ENCODE peak calls at places on chromosomes 13 and 19, in seven cellular contexts. D, Q, Y, I, C, S and U are unnamed samples.

GRCh38 chr13:32426981-32427851 is 714 bp downstream of the N4BP2L1 start:
- DNase-seq in D (no peak), Q (no peak), Y (peak), I (no peak), C (peak), S (peak), U (peak)

GRCh38 chr13:104976964-104977363 is 1558.5 kb downstream of the EFNB2 start:
- DNase-seq in D (no peak), Q (no peak), Y (no peak), I (no peak), C (no peak), S (no peak), U (no peak)

GRCh38 chr13:50686547-50686946 is 156.9 kb downstream of the DLEU7 start:
- DNase-seq in D (no peak), Q (no peak), Y (no peak), I (no peak), C (no peak), S (no peak), U (no peak)

GRCh38 chr13:80338781-80339577 is 1.9 kb downstream of the SPRY2 start:
- DNase-seq in D (peak), Q (peak), Y (peak), I (peak), C (peak), S (peak), U (no peak)

GRCh38 chr13:39900106-39900750 is 244.8 kb downstream of the COG6 start:
- DNase-seq in D (no peak), Q (no peak), Y (no peak), I (peak), C (no peak), S (no peak), U (no peak)

GRCh38 chr13:103157034-103157433 is 90.8 kb upstream of the SLC10A2 start:
- DNase-seq in D (no peak), Q (peak), Y (no peak), I (no peak), C (no peak), S (no peak), U (no peak)

GRCh38 chr13:40168425-40169155 is 497.9 kb downstream of the FOXO1 start:
- DNase-seq in D (no peak), Q (no peak), Y (no peak), I (no peak), C (no peak), S (no peak), U (no peak)

GRCh38 chr19:12623361-12624031 is 12.8 kb downstream of the ZNF791 start:
- DNase-seq in D (no peak), Q (peak), Y (no peak), I (no peak), C (no peak), S (no peak), U (no peak)

GRCh38 chr19:58107778-58108545 is 9.9 kb upstream of the ZSCAN18 start:
- DNase-seq in D (no peak), Q (no peak), Y (no peak), I (no peak), C (no peak), S (no peak), U (no peak)

GRCh38 chr19:33796164-33797100 is at the start of gene KCTD15:
- DNase-seq in D (peak), Q (peak), Y (peak), I (peak), C (peak), S (peak), U (peak)

GRCh38 chr13:29925457-29925856 is 75.0 kb upstream of the UBL3 start:
- DNase-seq in D (no peak), Q (peak), Y (no peak), I (peak), C (no peak), S (peak), U (no peak)

GRCh38 chr19:6271721-6272410 is 7.9 kb downstream of the MLLT1 start:
- DNase-seq in D (peak), Q (peak), Y (no peak), I (peak), C (peak), S (peak), U (no peak)

GRCh38 chr13:59409211-59409610 is 754.5 kb downstream of the DIAPH3 start:
- DNase-seq in D (no peak), Q (no peak), Y (no peak), I (peak), C (peak), S (no peak), U (peak)

GRCh38 chr19:24141612-24142011 is 54.6 kb downstream of the ZNF254 start:
- DNase-seq in D (no peak), Q (no peak), Y (no peak), I (no peak), C (no peak), S (no peak), U (no peak)

GRCh38 chr13:78742659-78743058 is 83.7 kb upstream of the OBI1 start:
- DNase-seq in D (no peak), Q (no peak), Y (no peak), I (no peak), C (peak), S (no peak), U (no peak)

GRCh38 chr19:46080561-46080960 is 39.8 kb upstream of the IGFL4 start:
- DNase-seq in D (no peak), Q (peak), Y (no peak), I (peak), C (no peak), S (no peak), U (no peak)

GRCh38 chr19:48992571-48993174 is 436 bp downstream of the GYS1 start:
- DNase-seq in D (peak), Q (no peak), Y (no peak), I (no peak), C (peak), S (peak), U (peak)

GRCh38 chr19:40815223-40815622 is 16.2 kb downstream of the EGLN2 start:
- DNase-seq in D (no peak), Q (no peak), Y (no peak), I (no peak), C (no peak), S (no peak), U (no peak)

GRCh38 chr19:40610396-40611064 is 9.4 kb downstream of the LTBP4 start:
- DNase-seq in D (no peak), Q (no peak), Y (no peak), I (no peak), C (peak), S (peak), U (no peak)

GRCh38 chr19:30408734-30409301 is 36.6 kb downstream of the ZNF536 start:
- DNase-seq in D (no peak), Q (no peak), Y (no peak), I (no peak), C (no peak), S (no peak), U (no peak)

GRCh38 chr19:55549500-55550320 is 4.4 kb upstream of the SBK3 start:
- DNase-seq in D (no peak), Q (peak), Y (peak), I (peak), C (peak), S (no peak), U (peak)

GRCh38 chr13:42970824-42971669 is 21.0 kb downstream of the EPSTI1 start:
- DNase-seq in D (peak), Q (peak), Y (peak), I (peak), C (peak), S (peak), U (peak)

GRCh38 chr13:95494082-95494681 is 58.3 kb upstream of the CLDN10 start:
- DNase-seq in D (peak), Q (peak), Y (peak), I (peak), C (no peak), S (peak), U (no peak)

GRCh38 chr19:19443902-19444693 is 38.6 kb downstream of the GATAD2A start:
- DNase-seq in D (no peak), Q (no peak), Y (no peak), I (no peak), C (no peak), S (no peak), U (no peak)

GRCh38 chr19:873084-874019 is 13.9 kb downstream of the CFD start:
- DNase-seq in D (peak), Q (no peak), Y (no peak), I (peak), C (peak), S (peak), U (no peak)

GRCh38 chr19:53898166-53898565 is 10.9 kb upstream of the CACNG7 start:
- DNase-seq in D (no peak), Q (no peak), Y (no peak), I (no peak), C (no peak), S (no peak), U (no peak)

GRCh38 chr19:42497492-42498226 is 30.6 kb downstream of the CEACAM1 start:
- DNase-seq in D (no peak), Q (no peak), Y (no peak), I (no peak), C (no peak), S (no peak), U (no peak)

GRCh38 chr19:47445937-47446402 is 25.7 kb downstream of the SLC8A2 start:
- DNase-seq in D (peak), Q (peak), Y (no peak), I (no peak), C (peak), S (peak), U (no peak)

GRCh38 chr13:25827986-25828385 is 223.8 kb downstream of the SHISA2 start:
- DNase-seq in D (no peak), Q (no peak), Y (no peak), I (no peak), C (no peak), S (no peak), U (no peak)

GRCh38 chr19:2483484-2484151 is 7.7 kb downstream of the GADD45B start:
- DNase-seq in D (no peak), Q (no peak), Y (no peak), I (no peak), C (no peak), S (no peak), U (no peak)

GRCh38 chr19:34096020-34096915 is 76.0 kb upstream of the LSM14A start:
- DNase-seq in D (peak), Q (peak), Y (peak), I (peak), C (peak), S (peak), U (no peak)

GRCh38 chr13:102968572-102969228 is 97.5 kb downstream of the SLC10A2 start:
- DNase-seq in D (no peak), Q (no peak), Y (no peak), I (no peak), C (no peak), S (no peak), U (no peak)

GRCh38 chr13:30744056-30744684 is 8.8 kb downstream of the ALOX5AP start:
- DNase-seq in D (peak), Q (peak), Y (no peak), I (peak), C (no peak), S (no peak), U (no peak)

GRCh38 chr13:46844431-46844830 is 47.5 kb upstream of the ESD start:
- DNase-seq in D (no peak), Q (peak), Y (no peak), I (no peak), C (no peak), S (no peak), U (no peak)

GRCh38 chr19:35856001-35856400 is 710 bp upstream of the KIRREL2 start:
- DNase-seq in D (peak), Q (no peak), Y (peak), I (no peak), C (peak), S (peak), U (no peak)
- H3K9ac ChIP-seq in D (no peak), Q (no peak), Y (peak), I (no peak), C (no peak), S (no peak), U (no peak)

DNA sequence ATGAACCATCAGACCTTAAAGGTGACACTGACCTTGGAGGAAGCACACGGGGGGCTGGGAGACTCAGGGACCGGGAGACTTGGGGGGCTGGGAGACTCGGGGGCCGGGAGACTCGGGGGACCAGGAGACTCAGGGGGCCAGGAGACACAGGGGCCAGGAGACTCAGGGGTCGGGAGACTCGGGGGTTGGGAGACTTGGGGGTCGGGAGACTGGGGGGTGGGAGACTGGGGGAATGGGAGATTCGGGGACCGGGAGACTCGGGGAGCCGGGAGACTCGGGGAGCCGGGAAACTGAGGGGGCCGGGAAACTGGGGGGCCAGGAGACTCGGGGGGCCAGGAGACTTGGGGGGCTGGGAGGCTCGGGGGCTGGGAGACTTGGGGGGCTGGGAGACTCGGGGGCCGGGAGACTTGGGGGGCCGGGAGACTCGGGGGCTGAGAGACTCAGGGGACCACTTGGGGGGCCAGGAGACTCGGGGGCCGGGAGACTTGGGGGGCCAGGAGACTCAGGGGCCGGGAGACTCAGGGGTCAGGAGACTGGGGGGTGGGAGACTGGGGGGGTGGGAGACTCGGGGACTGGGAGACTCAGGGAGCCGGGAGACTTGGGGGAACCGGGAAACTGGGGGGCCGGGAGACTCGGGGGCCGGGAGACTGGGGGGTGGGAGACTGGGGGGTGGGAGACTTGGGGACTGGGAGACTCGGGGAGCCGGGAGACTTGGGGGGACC is 62.9 kb downstream of the RASA3 start:
- DNase-seq in D (no peak), Q (no peak), Y (no peak), I (no peak), C (no peak), S (no peak), U (no peak)
- H3K9ac ChIP-seq in D (no peak), Q (no peak), Y (no peak), I (no peak), C (no peak), S (no peak), U (no peak)

GRCh38 chr13:45769072-45769471 is 67.0 kb downstream of the CBY2 start:
- DNase-seq in D (no peak), Q (no peak), Y (no peak), I (no peak), C (no peak), S (no peak), U (no peak)
- H3K9ac ChIP-seq in D (no peak), Q (no peak), Y (no peak), I (no peak), C (no peak), S (no peak), U (no peak)

DNA sequence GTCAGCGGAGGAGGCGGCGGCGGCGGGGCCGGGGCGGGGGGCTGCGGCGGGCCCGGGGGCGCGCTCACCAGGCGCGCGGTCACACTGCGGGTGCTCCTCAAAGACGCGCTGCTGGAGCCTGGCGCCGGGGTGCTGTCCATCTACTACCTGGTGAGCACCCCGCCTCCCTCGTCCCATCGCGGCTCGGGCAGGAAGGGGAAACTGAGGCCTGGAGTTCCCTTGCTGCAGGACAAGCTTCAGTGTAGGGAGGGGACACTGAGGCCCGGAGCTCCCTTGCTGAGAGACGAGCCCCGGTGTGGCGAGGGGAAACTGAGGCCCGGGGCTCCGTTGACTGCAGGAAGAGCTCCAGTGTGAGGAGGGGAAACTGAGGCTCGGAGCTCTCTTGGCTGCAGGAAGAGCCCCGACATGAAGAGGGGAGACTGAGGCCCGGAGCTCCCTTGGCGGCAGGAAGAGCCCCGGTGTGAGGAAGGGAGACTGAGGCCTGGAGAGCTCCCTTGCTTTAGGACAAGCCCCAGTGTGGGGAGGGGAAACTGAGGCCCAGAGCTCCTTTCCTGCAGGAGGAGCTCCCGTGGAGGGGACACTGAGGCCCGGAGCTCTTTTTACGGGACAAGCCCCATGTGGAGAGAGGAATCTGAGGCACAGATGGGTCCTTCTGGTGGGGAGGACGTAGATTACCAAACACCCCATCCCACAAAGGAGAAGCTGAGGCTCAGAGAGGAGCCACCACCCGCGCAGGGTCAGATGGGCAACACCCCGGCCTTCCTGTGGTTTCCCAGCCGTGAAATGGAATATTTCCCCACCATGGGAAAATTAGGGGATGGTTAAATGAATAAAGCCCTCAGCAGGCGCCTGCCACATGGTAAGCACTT is 717 bp downstream of the MPND start:
- DNase-seq in D (peak), Q (no peak), Y (no peak), I (no peak), C (no peak), S (no peak), U (no peak)
- H3K9ac ChIP-seq in D (no peak), Q (peak), Y (peak), I (peak), C (peak), S (peak), U (no peak)

GRCh38 chr19:4636151-4636717 is 3.1 kb upstream of the TNFAIP8L1 start:
- DNase-seq in D (peak), Q (peak), Y (peak), I (peak), C (peak), S (peak), U (peak)

GRCh38 chr19:4638330-4638729 is 986 bp upstream of the TNFAIP8L1 start:
- DNase-seq in D (no peak), Q (no peak), Y (no peak), I (no peak), C (no peak), S (no peak), U (no peak)

GRCh38 chr19:4638828-4639530 is at the start of gene TNFAIP8L1:
- DNase-seq in D (peak), Q (peak), Y (peak), I (peak), C (peak), S (peak), U (peak)

GRCh38 chr19:4635763-4636135 is 3.6 kb upstream of the TNFAIP8L1 start:
- DNase-seq in D (no peak), Q (no peak), Y (no peak), I (no peak), C (no peak), S (no peak), U (no peak)

GRCh38 chr19:4636761-4637160 is 2.6 kb upstream of the TNFAIP8L1 start:
- DNase-seq in D (no peak), Q (no peak), Y (no peak), I (no peak), C (no peak), S (no peak), U (no peak)
- H3K9ac ChIP-seq in D (peak), Q (no peak), Y (no peak), I (no peak), C (no peak), S (peak), U (no peak)

GRCh38 chr13:99230991-99231390 is 27.2 kb downstream of the GPR18 start:
- DNase-seq in D (no peak), Q (no peak), Y (no peak), I (no peak), C (no peak), S (no peak), U (no peak)
- H3K9ac ChIP-seq in D (no peak), Q (no peak), Y (no peak), I (no peak), C (no peak), S (no peak), U (no peak)